ENCODE peak calls at places on chromosomes 4 and X, in five cellular contexts. One of them, this sample, is unnamed.

GRCh38 chr4:89797117-89797516 is 39.8 kb downstream of the SNCA start:
- DNase-seq in neuronal stem cell: no peak
- DNase-seq in mesenchymal stem cell: peak
- DNase-seq in IMR-90: peak
- DNase-seq in H1: no peak
- DNase-seq in this sample: no peak

GRCh38 chr4:13268165-13268564 is 216.0 kb downstream of the RAB28 start:
- DNase-seq in mesenchymal stem cell: no peak
- DNase-seq in neuronal stem cell: no peak
- DNase-seq in IMR-90: no peak
- DNase-seq in H1: no peak
- DNase-seq in this sample: no peak

GRCh38 chr4:110735691-110736090 is 112.8 kb upstream of the PITX2 start:
- DNase-seq in IMR-90: peak
- DNase-seq in H1: no peak
- DNase-seq in neuronal stem cell: no peak
- DNase-seq in mesenchymal stem cell: peak
- DNase-seq in this sample: no peak

GRCh38 chr4:26201119-26201518 is 119.7 kb upstream of the RBPJ start:
- DNase-seq in IMR-90: no peak
- DNase-seq in neuronal stem cell: no peak
- DNase-seq in H1: no peak
- DNase-seq in mesenchymal stem cell: no peak
- DNase-seq in this sample: no peak

GRCh38 chrX:71053217-71053621 is 14.9 kb downstream of the SNX12 start:
- DNase-seq in mesenchymal stem cell: no peak
- DNase-seq in IMR-90: no peak
- DNase-seq in H1: peak
- DNase-seq in neuronal stem cell: peak
- DNase-seq in this sample: no peak

GRCh38 chrX:153477039-153477438 is 6.7 kb upstream of the HAUS7 start:
- DNase-seq in neuronal stem cell: no peak
- DNase-seq in IMR-90: peak
- DNase-seq in mesenchymal stem cell: no peak
- DNase-seq in H1: no peak
- DNase-seq in this sample: no peak

GRCh38 chr4:70734971-70735370 is 13.2 kb downstream of the RUFY3 start:
- DNase-seq in mesenchymal stem cell: no peak
- DNase-seq in IMR-90: no peak
- DNase-seq in neuronal stem cell: no peak
- DNase-seq in H1: no peak
- DNase-seq in this sample: no peak

GRCh38 chr4:5895287-5895686 is 2.4 kb upstream of the CRMP1 start:
- DNase-seq in mesenchymal stem cell: no peak
- DNase-seq in neuronal stem cell: no peak
- DNase-seq in H1: no peak
- DNase-seq in IMR-90: peak
- DNase-seq in this sample: no peak

GRCh38 chr4:155342142-155342541 is 34.6 kb downstream of the MAP9 start:
- DNase-seq in mesenchymal stem cell: peak
- DNase-seq in H1: no peak
- DNase-seq in neuronal stem cell: no peak
- DNase-seq in IMR-90: peak
- DNase-seq in this sample: no peak

GRCh38 chr4:145679991-145680455 is at the start of gene C4orf51:
- DNase-seq in mesenchymal stem cell: peak
- DNase-seq in neuronal stem cell: no peak
- DNase-seq in IMR-90: peak
- DNase-seq in H1: no peak
- DNase-seq in this sample: no peak

GRCh38 chr4:69044247-69044646 is 52.0 kb upstream of the UGT2B7 start:
- DNase-seq in IMR-90: peak
- DNase-seq in neuronal stem cell: no peak
- DNase-seq in mesenchymal stem cell: no peak
- DNase-seq in H1: no peak
- DNase-seq in this sample: no peak

GRCh38 chr4:84482564-84483563 is 16.2 kb downstream of the NKX6-1 start:
- DNase-seq in neuronal stem cell: no peak
- DNase-seq in IMR-90: no peak
- DNase-seq in H1: no peak
- DNase-seq in mesenchymal stem cell: no peak
- DNase-seq in this sample: no peak

GRCh38 chrX:119529355-119530276 is 35.6 kb downstream of the STEEP1 start:
- DNase-seq in IMR-90: no peak
- DNase-seq in H1: no peak
- DNase-seq in mesenchymal stem cell: no peak
- DNase-seq in neuronal stem cell: no peak
- DNase-seq in this sample: no peak

GRCh38 chr4:165355900-165356300 is 22.9 kb upstream of the CPE start:
- DNase-seq in H1: no peak
- DNase-seq in mesenchymal stem cell: peak
- DNase-seq in IMR-90: peak
- DNase-seq in neuronal stem cell: peak
- DNase-seq in this sample: peak

GRCh38 chr4:55393461-55394320 is 2.1 kb upstream of the TMEM165 start:
- DNase-seq in IMR-90: peak
- DNase-seq in neuronal stem cell: no peak
- DNase-seq in H1: no peak
- DNase-seq in mesenchymal stem cell: no peak
- DNase-seq in this sample: no peak

GRCh38 chr4:7987148-7987989 is 47.7 kb upstream of the AFAP1 start:
- DNase-seq in IMR-90: peak
- DNase-seq in H1: no peak
- DNase-seq in neuronal stem cell: peak
- DNase-seq in mesenchymal stem cell: peak
- DNase-seq in this sample: peak

GRCh38 chr4:101065935-101066485 is 281.3 kb downstream of the PPP3CA start:
- DNase-seq in IMR-90: no peak
- DNase-seq in H1: no peak
- DNase-seq in mesenchymal stem cell: no peak
- DNase-seq in neuronal stem cell: no peak
- DNase-seq in this sample: no peak

GRCh38 chr4:135256111-135256510 is 1054.5 kb upstream of the PABPC4L start:
- DNase-seq in neuronal stem cell: no peak
- DNase-seq in H1: no peak
- DNase-seq in mesenchymal stem cell: peak
- DNase-seq in IMR-90: peak
- DNase-seq in this sample: peak

GRCh38 chr4:183249854-183250253 is 70.2 kb downstream of the CLDN22 start:
- DNase-seq in H1: no peak
- DNase-seq in neuronal stem cell: no peak
- DNase-seq in IMR-90: peak
- DNase-seq in mesenchymal stem cell: peak
- DNase-seq in this sample: peak

GRCh38 chr4:63831590-63831989 is 577.7 kb downstream of the TECRL start:
- DNase-seq in neuronal stem cell: no peak
- DNase-seq in H1: no peak
- DNase-seq in mesenchymal stem cell: no peak
- DNase-seq in IMR-90: no peak
- DNase-seq in this sample: no peak

GRCh38 chrX:69093960-69094935 is 71.0 kb downstream of the PJA1 start:
- DNase-seq in neuronal stem cell: peak
- DNase-seq in mesenchymal stem cell: peak
- DNase-seq in H1: no peak
- DNase-seq in IMR-90: peak
- DNase-seq in this sample: peak

GRCh38 chr4:183443609-183444148 is 757 bp upstream of the CDKN2AIP start:
- DNase-seq in mesenchymal stem cell: no peak
- DNase-seq in IMR-90: peak
- DNase-seq in neuronal stem cell: no peak
- DNase-seq in H1: peak
- DNase-seq in this sample: peak

GRCh38 chrX:150486011-150486410 is 82.4 kb upstream of the MTM1 start:
- DNase-seq in IMR-90: peak
- DNase-seq in H1: no peak
- DNase-seq in neuronal stem cell: no peak
- DNase-seq in mesenchymal stem cell: peak
- DNase-seq in this sample: peak

GRCh38 chrX:148070504-148070877 is 89.4 kb downstream of the FMR1NB start:
- DNase-seq in H1: no peak
- DNase-seq in IMR-90: no peak
- DNase-seq in mesenchymal stem cell: no peak
- DNase-seq in neuronal stem cell: no peak
- DNase-seq in this sample: no peak

GRCh38 chr4:45518832-45519231 is 605.0 kb downstream of the GABRG1 start:
- DNase-seq in neuronal stem cell: no peak
- DNase-seq in IMR-90: no peak
- DNase-seq in mesenchymal stem cell: no peak
- DNase-seq in H1: no peak
- DNase-seq in this sample: no peak

GRCh38 chrX:38806054-38806389 is 4.8 kb downstream of the MID1IP1 start:
- DNase-seq in neuronal stem cell: no peak
- DNase-seq in IMR-90: no peak
- DNase-seq in mesenchymal stem cell: no peak
- DNase-seq in H1: no peak
- DNase-seq in this sample: no peak

GRCh38 chrX:48833531-48834138 is 1.8 kb downstream of the PCSK1N start:
- DNase-seq in mesenchymal stem cell: no peak
- DNase-seq in neuronal stem cell: no peak
- DNase-seq in IMR-90: no peak
- DNase-seq in H1: no peak
- DNase-seq in this sample: no peak

GRCh38 chrX:19888419-19888879 is 1.0 kb upstream of the SH3KBP1 start:
- DNase-seq in IMR-90: peak
- DNase-seq in H1: no peak
- DNase-seq in mesenchymal stem cell: peak
- DNase-seq in neuronal stem cell: peak
- DNase-seq in this sample: no peak

DNA sequence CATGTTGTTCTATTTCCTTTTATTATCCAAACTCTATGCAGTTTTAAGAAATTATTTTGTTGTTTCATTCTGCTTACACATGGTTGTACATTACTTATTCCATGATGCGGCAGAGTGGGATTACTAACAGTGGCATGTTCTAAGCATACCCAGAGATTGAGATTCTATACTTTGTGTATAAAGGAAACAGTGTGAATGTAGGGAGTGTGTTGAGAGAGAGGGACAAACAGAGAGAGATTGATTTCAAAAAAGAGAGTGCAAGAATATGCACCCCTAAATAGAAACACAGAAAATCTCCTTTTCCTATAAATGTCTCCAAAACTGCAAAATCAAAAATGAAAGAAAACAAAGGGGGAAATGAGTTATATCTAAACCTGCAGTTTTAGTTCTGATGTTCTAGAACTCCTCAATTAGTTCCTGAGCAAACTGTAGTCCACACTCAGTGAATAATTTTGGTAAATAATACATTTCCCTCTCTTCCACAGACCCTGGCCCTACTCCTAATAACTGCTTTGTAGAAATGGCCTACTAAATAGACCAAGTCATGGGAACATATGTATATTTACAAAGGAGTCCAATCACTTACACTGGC is 31.0 kb downstream of the SLC9B1 start:
- DNase-seq in neuronal stem cell: no peak
- DNase-seq in H1: no peak
- DNase-seq in IMR-90: no peak
- DNase-seq in mesenchymal stem cell: no peak
- DNase-seq in this sample: no peak
- H2AFZ ChIP-seq in neuronal stem cell: no peak
- H2AFZ ChIP-seq in H1: no peak
- H2AFZ ChIP-seq in IMR-90: no peak
- H2AFZ ChIP-seq in mesenchymal stem cell: no peak
- H2AFZ ChIP-seq in this sample: no peak

GRCh38 chrX:100445593-100445992 is 35.5 kb upstream of the PCDH19 start:
- DNase-seq in IMR-90: no peak
- DNase-seq in H1: no peak
- DNase-seq in neuronal stem cell: no peak
- DNase-seq in mesenchymal stem cell: no peak
- DNase-seq in this sample: no peak

GRCh38 chrX:100449696-100450606 is 39.9 kb upstream of the PCDH19 start:
- DNase-seq in IMR-90: no peak
- DNase-seq in H1: no peak
- DNase-seq in mesenchymal stem cell: no peak
- DNase-seq in neuronal stem cell: no peak
- DNase-seq in this sample: no peak

GRCh38 chrX:100447563-100448397 is 37.7 kb upstream of the PCDH19 start:
- DNase-seq in IMR-90: peak
- DNase-seq in mesenchymal stem cell: peak
- DNase-seq in H1: no peak
- DNase-seq in neuronal stem cell: peak
- DNase-seq in this sample: peak
- H3K4me3 ChIP-seq in IMR-90: no peak
- H3K4me3 ChIP-seq in mesenchymal stem cell: peak
- H3K4me3 ChIP-seq in H1: peak
- H3K4me3 ChIP-seq in neuronal stem cell: no peak
- H3K4me3 ChIP-seq in this sample: no peak

DNA sequence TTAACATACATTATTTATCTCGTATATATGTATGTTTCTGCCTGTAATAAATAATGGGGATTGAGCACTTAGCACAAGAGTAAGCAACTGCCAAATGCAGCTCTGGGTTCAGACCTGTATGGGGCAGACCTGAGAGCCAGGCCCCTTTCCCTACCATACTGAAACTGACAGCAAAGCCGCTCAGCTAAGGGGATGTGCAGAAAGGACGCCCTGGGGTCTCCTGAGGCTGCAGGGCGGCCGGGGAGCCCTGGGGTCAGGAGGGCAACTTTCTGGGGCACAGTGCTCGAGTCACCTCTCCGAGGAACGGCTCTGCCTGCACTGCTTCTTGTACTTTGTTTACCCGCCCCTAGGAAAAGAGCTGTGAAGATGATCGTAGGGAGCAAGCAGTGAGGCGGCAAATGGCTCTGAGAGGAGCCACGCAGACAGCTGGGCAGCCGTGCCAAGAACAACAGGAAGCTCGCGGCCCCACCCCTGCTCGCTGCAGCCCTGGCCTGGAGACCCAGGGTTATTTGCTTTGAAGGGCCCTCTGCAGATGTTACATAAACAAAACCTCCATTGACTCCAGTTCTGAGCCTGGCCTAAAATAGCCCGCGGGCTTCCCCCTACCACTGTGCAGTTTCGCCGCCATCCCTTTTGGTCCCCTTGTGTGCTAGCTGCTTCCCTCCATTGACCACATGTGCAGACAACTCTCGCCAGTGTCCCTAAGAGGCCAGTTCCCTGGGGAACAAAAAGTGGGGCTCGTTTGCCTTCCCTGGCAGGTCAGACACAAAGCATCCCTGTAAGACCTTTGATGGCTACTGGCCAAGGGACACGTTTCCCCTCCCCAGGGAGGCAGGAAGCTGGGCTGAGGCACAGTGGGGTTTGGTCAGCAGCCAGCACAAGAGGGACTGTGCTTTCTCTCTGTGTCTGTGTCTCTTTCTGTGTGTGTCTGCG is 111.3 kb upstream of the LNX1 start:
- DNase-seq in IMR-90: peak
- DNase-seq in neuronal stem cell: no peak
- DNase-seq in mesenchymal stem cell: peak
- DNase-seq in H1: no peak
- DNase-seq in this sample: no peak
- H4K8ac ChIP-seq in IMR-90: peak
- H4K8ac ChIP-seq in neuronal stem cell: no peak
- H4K8ac ChIP-seq in mesenchymal stem cell: peak
- H4K8ac ChIP-seq in H1: peak
- H4K8ac ChIP-seq in this sample: peak

DNA sequence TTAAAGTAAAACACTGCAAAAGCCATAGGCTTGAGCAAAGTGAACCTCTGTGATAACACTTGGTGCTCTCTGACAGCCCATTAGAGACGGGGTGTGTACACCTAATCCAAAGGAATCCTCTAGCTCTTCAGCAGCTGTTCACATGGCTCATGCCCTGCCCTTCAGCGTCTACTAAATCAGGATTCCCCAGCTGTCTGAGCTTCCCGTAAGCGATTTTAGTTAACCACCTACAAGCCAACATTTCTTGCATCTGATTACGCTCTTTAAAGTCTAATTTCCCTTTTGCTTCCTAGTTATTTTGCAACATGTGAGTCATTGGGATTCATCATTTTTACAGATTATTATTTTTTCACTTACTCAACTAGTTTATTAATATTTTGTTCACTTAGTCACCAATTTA is 6.5 kb downstream of the DMD start:
- DNase-seq in mesenchymal stem cell: no peak
- DNase-seq in IMR-90: peak
- DNase-seq in neuronal stem cell: no peak
- DNase-seq in H1: no peak
- DNase-seq in this sample: no peak
- H2AFZ ChIP-seq in mesenchymal stem cell: no peak
- H2AFZ ChIP-seq in IMR-90: peak
- H2AFZ ChIP-seq in neuronal stem cell: no peak
- H2AFZ ChIP-seq in H1: no peak
- H2AFZ ChIP-seq in this sample: no peak